ENCODE peak calls at places on chromosome 19, in nine cellular contexts. V is BJ, R is keratinocyte, E is WTC11, A is D721Med, M is dorsolateral prefrontal cortex, U is IMR-90, Y is colonic mucosa, N is glutamatergic neuron. K is an unnamed sample.
A peak's percentile ranks its signal among the peaks of the same experiment; 100 is the strongest.

GRCh38 chr19:49442793-49443365 is 1.6 kb upstream of the SLC17A7 start:
- DNase-seq in R (peak; percentile 69), M (no peak), A (no peak), E (peak; percentile 100), V (no peak), Y (peak; percentile 96), U (peak; percentile 73), N (peak; percentile 100), K (peak; percentile 94)

GRCh38 chr19:32336259-32337111 is 8.9 kb upstream of the ZNF507 start:
- DNase-seq in N (no peak), E (no peak), V (no peak), Y (no peak), U (peak; percentile 59), R (no peak), M (no peak), A (no peak), K (no peak)

GRCh38 chr19:7648265-7649014 is 11.5 kb downstream of the STXBP2 start:
- DNase-seq in E (no peak), A (no peak), V (no peak), R (no peak), N (no peak), U (no peak), M (no peak), Y (no peak), K (no peak)

GRCh38 chr19:10701955-10702307 is 692 bp downstream of the QTRT1 start:
- DNase-seq in E (peak; percentile 64), U (no peak), Y (peak; percentile 41), N (peak; percentile 58), V (no peak), A (peak; percentile 65), R (no peak), M (no peak), K (no peak)

GRCh38 chr19:19956431-19957075 is 55.8 kb downstream of the ZNF93 start:
- DNase-seq in U (no peak), N (peak; percentile 56), E (peak; percentile 83), R (no peak), M (no peak), A (no peak), V (no peak), Y (no peak), K (peak; percentile 62)

GRCh38 chr19:3804429-3804828 is 18.2 kb upstream of the MATK start:
- DNase-seq in A (no peak), N (no peak), Y (no peak), E (no peak), M (no peak), U (no peak), R (no peak), V (no peak), K (no peak)

GRCh38 chr19:16441661-16442071 is 30.1 kb downstream of the EPS15L1 start:
- DNase-seq in M (no peak), Y (peak; percentile 37), V (no peak), E (peak; percentile 79), A (peak; percentile 49), R (no peak), U (no peak), N (peak; percentile 79), K (no peak)

GRCh38 chr19:19526581-19527370 is 1.9 kb upstream of the YJEFN3 start:
- DNase-seq in V (no peak), R (no peak), N (no peak), U (no peak), M (no peak), E (no peak), Y (no peak), A (no peak), K (no peak)

GRCh38 chr19:18672606-18673337 is 10.7 kb upstream of the CRTC1 start:
- DNase-seq in U (peak; percentile 50), V (no peak), M (no peak), R (no peak), E (no peak), N (no peak), Y (no peak), A (no peak), K (no peak)

GRCh38 chr19:57280165-57280912 is at the start of gene ZNF460:
- DNase-seq in U (peak; percentile 97), R (peak; percentile 78), V (peak; percentile 79), A (peak; percentile 84), Y (peak; percentile 97), E (peak; percentile 97), M (peak; percentile 95), N (peak; percentile 98), K (peak; percentile 98)
- TF ChIP-seq CTCF in U (no peak), R (no peak), V (no peak), A (no peak), Y (no peak), E (no peak), M (no peak), N (peak; percentile 14), K (no peak)

GRCh38 chr19:54554896-54555295 is 18.7 kb upstream of the LILRA2 start:
- DNase-seq in M (no peak), E (no peak), N (no peak), Y (no peak), R (no peak), V (no peak), A (no peak), U (no peak), K (peak; percentile 65)
- TF ChIP-seq CTCF in M (no peak), E (no peak), N (no peak), Y (no peak), R (no peak), V (no peak), A (no peak), U (no peak), K (no peak)

GRCh38 chr19:33373701-33374405 is at the start of gene CEBPG:
- DNase-seq in M (no peak), Y (no peak), E (peak; percentile 44), N (peak; percentile 75), R (no peak), A (no peak), V (no peak), U (peak; percentile 64), K (peak; percentile 92)
- TF ChIP-seq CTCF in M (no peak), Y (no peak), E (no peak), N (peak; percentile 15), R (no peak), A (no peak), V (peak; percentile 17), U (peak; percentile 29), K (peak; percentile 14)

GRCh38 chr19:55674841-55675660 is at the start of gene EPN1:
- DNase-seq in V (peak; percentile 67), A (peak; percentile 96), E (peak; percentile 97), Y (peak; percentile 97), R (peak; percentile 73), N (peak; percentile 99), M (peak; percentile 94), U (peak; percentile 96), K (peak; percentile 98)

GRCh38 chr19:55677572-55678028 is 2.6 kb downstream of the EPN1 start:
- DNase-seq in A (no peak), U (no peak), Y (no peak), R (no peak), V (no peak), M (no peak), N (no peak), E (no peak), K (no peak)

GRCh38 chr19:55675661-55676354 is 782 bp downstream of the EPN1 start:
- DNase-seq in Y (no peak), U (no peak), E (no peak), A (no peak), R (no peak), V (no peak), N (no peak), M (no peak), K (no peak)

GRCh38 chr19:55676889-55677505 is 2.0 kb downstream of the EPN1 start:
- DNase-seq in V (no peak), Y (no peak), R (no peak), M (no peak), E (no peak), U (no peak), N (no peak), A (no peak), K (no peak)

DNA sequence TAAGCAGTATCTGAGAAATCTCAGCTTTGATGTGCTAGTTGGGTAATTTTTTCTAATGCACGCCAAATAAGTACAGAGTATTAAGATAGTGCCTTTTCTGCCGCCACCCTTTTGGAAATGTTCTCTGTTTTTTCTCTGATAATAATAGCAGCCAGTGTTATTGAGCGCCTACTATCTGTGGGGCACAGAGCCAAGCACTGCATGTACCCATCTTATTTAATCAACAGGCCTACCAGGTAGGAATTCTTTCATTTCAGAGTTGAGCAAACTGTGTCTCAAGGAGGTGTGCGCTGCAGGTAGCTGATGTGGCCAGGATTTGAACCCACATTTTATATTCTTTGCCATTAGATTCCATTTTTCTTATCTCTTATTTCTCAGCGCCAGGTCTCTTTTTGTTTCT is 1.4 kb downstream of the EPN1 start:
- DNase-seq in N (no peak), V (no peak), A (no peak), R (no peak), U (peak; percentile 13), Y (no peak), M (no peak), E (no peak), K (no peak)
- TF ChIP-seq CTCF in N (no peak), V (peak; percentile 7), A (no peak), R (no peak), U (peak; percentile 19), Y (no peak), M (no peak), E (no peak), K (no peak)